ENCODE peak calls at places on chromosome 5, in ten cellular contexts. U, Z, O, M, S, L, W, Y, F and E are unnamed samples.

GRCh38 chr5:90020575-90021535 is 388.7 kb downstream of the CETN3 start:
- DNase-seq in F (peak; percentile 80), L (peak; percentile 58), O (no peak), M (no peak), Y (no peak), W (no peak), S (no peak), Z (no peak), U (no peak), E (no peak)

GRCh38 chr5:6910950-6911349 is 197.7 kb downstream of the TENT4A start:
- DNase-seq in Y (no peak), U (no peak), O (no peak), L (no peak), F (no peak), Z (no peak), M (no peak), S (no peak), W (no peak), E (no peak)

GRCh38 chr5:66987949-66988838 is 208.4 kb downstream of the CD180 start:
- DNase-seq in L (peak; percentile 26), W (no peak), S (no peak), M (no peak), Y (peak; percentile 36), U (peak; percentile 73), O (no peak), Z (no peak), F (no peak), E (peak; percentile 61)

GRCh38 chr5:139733698-139734491 is 61.7 kb upstream of the PSD2 start:
- DNase-seq in Y (no peak), Z (no peak), S (no peak), U (peak; percentile 44), L (no peak), W (no peak), O (no peak), F (no peak), M (no peak), E (peak; percentile 50)

GRCh38 chr5:62650197-62650596 is 71.6 kb downstream of the LRRC70 start:
- DNase-seq in F (no peak), W (no peak), U (peak; percentile 58), L (peak; percentile 4), M (no peak), Y (no peak), S (no peak), Z (no peak), O (no peak), E (no peak)

GRCh38 chr5:107474361-107474723 is 196.4 kb downstream of the EFNA5 start:
- DNase-seq in M (no peak), L (no peak), U (no peak), W (no peak), O (no peak), Z (no peak), Y (no peak), S (no peak), F (no peak), E (no peak)

GRCh38 chr5:170278611-170279500 is 18.7 kb downstream of the LCP2 start:
- DNase-seq in M (peak; percentile 83), Y (no peak), S (peak; percentile 96), W (no peak), L (no peak), U (peak; percentile 28), O (peak; percentile 46), Z (peak; percentile 78), F (no peak), E (peak; percentile 49)

GRCh38 chr5:148739524-148739923 is 85.2 kb upstream of the HTR4 start:
- DNase-seq in O (no peak), U (no peak), S (no peak), W (no peak), M (no peak), L (peak; percentile 47), F (no peak), Z (no peak), Y (no peak), E (no peak)

GRCh38 chr5:177133845-177134652 is 476 bp downstream of the NSD1 start:
- DNase-seq in Y (peak; percentile 38), Z (peak; percentile 83), U (peak; percentile 81), M (peak; percentile 65), L (peak; percentile 29), W (peak; percentile 72), O (peak; percentile 58), F (no peak), S (peak; percentile 60), E (peak; percentile 91)

GRCh38 chr5:179054036-179054785 is 6.0 kb upstream of the ZNF354C start:
- DNase-seq in F (peak; percentile 59), M (no peak), O (no peak), W (no peak), S (no peak), Z (no peak), L (no peak), U (no peak), Y (no peak), E (no peak)

GRCh38 chr5:131659841-131660240 is 24.8 kb upstream of the RAPGEF6 start:
- DNase-seq in L (no peak), O (no peak), W (no peak), U (no peak), S (no peak), M (no peak), F (no peak), Z (no peak), Y (no peak), E (no peak)

GRCh38 chr5:112718344-112718743 is 19.3 kb upstream of the APC start:
- DNase-seq in W (no peak), F (no peak), U (peak; percentile 28), L (no peak), O (no peak), M (no peak), S (no peak), Y (no peak), Z (no peak), E (peak; percentile 43)

GRCh38 chr5:129593525-129593924 is 133.4 kb downstream of the ADAMTS19 start:
- DNase-seq in L (no peak), Z (no peak), O (no peak), M (no peak), Y (no peak), W (no peak), S (no peak), U (no peak), F (no peak), E (no peak)

GRCh38 chr5:135271533-135272310 is 127.3 kb downstream of the MACROH2A1 start:
- DNase-seq in O (no peak), S (no peak), Y (no peak), U (no peak), L (peak; percentile 55), Z (no peak), M (no peak), W (no peak), F (no peak), E (peak; percentile 55)

GRCh38 chr5:160033546-160034252 is 24.8 kb downstream of the TTC1 start:
- DNase-seq in U (no peak), F (no peak), M (no peak), Y (no peak), S (no peak), L (no peak), Z (no peak), O (no peak), W (no peak), E (no peak)

GRCh38 chr5:142293486-142293885 is 31.3 kb downstream of the SPRY4 start:
- DNase-seq in Z (no peak), W (no peak), O (no peak), U (no peak), L (peak; percentile 71), S (no peak), M (no peak), F (no peak), Y (no peak), E (no peak)

GRCh38 chr5:142289708-142290573 is 34.9 kb downstream of the SPRY4 start:
- DNase-seq in M (no peak), Z (no peak), F (no peak), Y (no peak), W (no peak), U (no peak), L (no peak), O (peak; percentile 25), S (peak; percentile 5), E (no peak)

GRCh38 chr5:142292808-142293207 is 32.0 kb downstream of the SPRY4 start:
- DNase-seq in M (no peak), S (no peak), Y (no peak), U (no peak), W (no peak), O (no peak), Z (no peak), F (no peak), L (no peak), E (no peak)

GRCh38 chr5:142290574-142291299 is 34.1 kb downstream of the SPRY4 start:
- DNase-seq in Y (no peak), M (no peak), L (peak; percentile 20), S (peak; percentile 15), U (no peak), Z (peak; percentile 64), O (peak; percentile 44), W (no peak), F (no peak), E (peak; percentile 36)

GRCh38 chr5:142292249-142292648 is 32.6 kb downstream of the SPRY4 start:
- DNase-seq in M (no peak), F (no peak), O (no peak), W (no peak), S (no peak), U (no peak), Z (no peak), Y (no peak), L (no peak), E (no peak)
- H3K4me1 ChIP-seq in M (no peaks in the 10 kb centered on the region), F (peaks cover 5% of the 10 kb centered on the region), O (peaks cover 76% of the 10 kb centered on the region), W (peaks cover 51% of the 10 kb centered on the region), S (no peaks in the 10 kb centered on the region), U (peaks cover 65% of the 10 kb centered on the region), Z (peaks cover 6% of the 10 kb centered on the region), Y (no peaks in the 10 kb centered on the region), L (peaks cover 13% of the 10 kb centered on the region), E (peaks cover 30% of the 10 kb centered on the region)

DNA sequence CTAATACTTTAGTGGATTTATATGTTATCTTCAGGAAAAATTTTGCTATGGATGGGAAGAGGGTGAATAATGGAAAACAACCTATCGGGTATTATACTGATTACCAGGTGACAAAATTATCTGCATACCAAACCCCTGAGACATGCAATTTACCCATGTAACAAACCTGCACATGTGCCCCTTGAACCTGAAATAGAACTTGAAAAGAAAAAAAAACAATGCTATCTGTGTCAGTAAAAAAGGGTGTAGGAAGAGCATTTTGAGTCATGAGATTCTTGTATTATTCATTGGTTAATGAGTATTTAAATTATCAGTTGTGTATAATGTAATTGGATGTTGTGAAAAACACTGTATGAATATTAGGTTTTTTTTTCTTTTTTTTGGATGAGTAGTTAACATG is 75.4 kb downstream of the PRR16 start:
- DNase-seq in F (no peak), S (no peak), U (no peak), Z (no peak), M (no peak), W (no peak), Y (no peak), L (no peak), O (no peak), E (no peak)
- H3K4me1 ChIP-seq in F (no peaks in the 10 kb centered on the region), S (no peaks in the 10 kb centered on the region), U (peaks cover 3% of the 10 kb centered on the region), Z (no peaks in the 10 kb centered on the region), M (no peaks in the 10 kb centered on the region), W (peaks cover 8% of the 10 kb centered on the region), Y (no peaks in the 10 kb centered on the region), L (peaks cover 6% of the 10 kb centered on the region), O (peaks cover 26% of the 10 kb centered on the region), E (no peaks in the 10 kb centered on the region)

GRCh38 chr5:133048993-133049725 is 2.7 kb upstream of the HSPA4 start:
- DNase-seq in U (no peak), W (no peak), Y (no peak), S (no peak), L (peak; percentile 33), F (no peak), M (no peak), O (no peak), Z (no peak), E (no peak)
- H3K4me1 ChIP-seq in U (peaks cover 22% of the 10 kb centered on the region), W (peaks cover 73% of the 10 kb centered on the region), Y (peaks cover 32% of the 10 kb centered on the region), S (peaks cover 22% of the 10 kb centered on the region), L (peaks cover 5% of the 10 kb centered on the region), F (peaks cover 28% of the 10 kb centered on the region), M (peaks cover 19% of the 10 kb centered on the region), O (peaks cover 43% of the 10 kb centered on the region), Z (peaks cover 7% of the 10 kb centered on the region), E (peaks cover 17% of the 10 kb centered on the region)

GRCh38 chr5:175715627-175716522 is 58.0 kb downstream of the HRH2 start:
- DNase-seq in L (no peak), M (no peak), F (no peak), Y (no peak), O (no peak), W (peak; percentile 7), U (no peak), S (no peak), Z (no peak), E (no peak)
- H3K4me1 ChIP-seq in L (no peaks in the 10 kb centered on the region), M (no peaks in the 10 kb centered on the region), F (no peaks in the 10 kb centered on the region), Y (no peaks in the 10 kb centered on the region), O (peaks cover 17% of the 10 kb centered on the region), W (peaks cover 6% of the 10 kb centered on the region), U (peaks cover 4% of the 10 kb centered on the region), S (no peaks in the 10 kb centered on the region), Z (peaks cover 3% of the 10 kb centered on the region), E (no peaks in the 10 kb centered on the region)